ENCODE peak calls at places on chromosomes 4 and X, in nine cellular contexts. K is CD4-positive, CD25-positive, alpha-beta regulatory T cell; W is pons; C is EH; J is AG04450; O is GM04504; S is caudate nucleus; P is neural progenitor cell; Y is glutamatergic neuron. G is an unnamed sample.
A peak's percentile ranks its signal among the peaks of the same experiment; 100 is the strongest.

GRCh38 chr4:20506827-20507226 is 193.4 kb upstream of the PACRGL start:
- DNase-seq in K (no peak), W (no peak), C (peak; percentile 84), J (no peak), O (peak; percentile 55), S (no peak), P (no peak), Y (no peak), G (no peak)

GRCh38 chr4:152307669-152308068 is 228.2 kb downstream of the FBXW7 start:
- DNase-seq in K (no peak), W (no peak), C (no peak), J (no peak), O (no peak), S (no peak), P (no peak), Y (no peak), G (peak; percentile 10)

GRCh38 chr4:151012836-151013235 is 2.2 kb downstream of the LRBA start:
- DNase-seq in K (no peak), W (no peak), C (no peak), J (no peak), O (no peak), S (no peak), P (peak; percentile 36), Y (no peak), G (peak; percentile 39)

GRCh38 chrX:8897259-8897658 is 96.1 kb upstream of the FAM9A start:
- DNase-seq in K (no peak), W (no peak), C (no peak), J (no peak), O (no peak), S (no peak), P (no peak), Y (no peak), G (no peak)

GRCh38 chr4:164904941-164905340 is 28.0 kb downstream of the APELA start:
- DNase-seq in K (no peak), W (no peak), C (no peak), J (no peak), O (no peak), S (no peak), P (no peak), Y (no peak), G (no peak)

GRCh38 chrX:150575415-150575814 is 7.0 kb downstream of the MTM1 start:
- DNase-seq in K (no peak), W (no peak), C (peak; percentile 37), J (no peak), O (no peak), S (no peak), P (no peak), Y (no peak), G (no peak)

GRCh38 chr4:57147335-57148060 is 37.3 kb upstream of the IGFBP7 start:
- DNase-seq in K (no peak), W (no peak), C (peak; percentile 93), J (no peak), O (peak; percentile 50), S (no peak), P (no peak), Y (no peak), G (no peak)

GRCh38 chrX:16516473-16516872 is 133.5 kb upstream of the S100G start:
- DNase-seq in K (no peak), W (no peak), C (peak; percentile 71), J (no peak), O (peak; percentile 25), S (no peak), P (no peak), Y (no peak), G (no peak)

GRCh38 chrX:1713296-1713695 is 98.4 kb downstream of the ASMT start:
- DNase-seq in K (no peak), W (no peak), C (no peak), J (no peak), O (no peak), S (no peak), P (no peak), Y (no peak), G (no peak)

GRCh38 chr4:7392438-7393374 is 42.0 kb downstream of the PSAPL1 start:
- DNase-seq in K (no peak), W (no peak), C (peak; percentile 62), J (no peak), O (no peak), S (no peak), P (peak; percentile 28), Y (no peak), G (peak; percentile 69)

GRCh38 chrX:55640854-55641253 is 17.7 kb downstream of the FOXR2 start:
- DNase-seq in K (no peak), W (no peak), C (no peak), J (no peak), O (no peak), S (no peak), P (no peak), Y (no peak), G (no peak)

GRCh38 chr4:147689062-147689461 is 5.1 kb upstream of the PRMT9 start:
- DNase-seq in K (no peak), W (no peak), C (no peak), J (no peak), O (no peak), S (no peak), P (no peak), Y (no peak), G (no peak)